ENCODE peak calls at places on chromosome X, in five cellular contexts. D is A549, Z is K562, B is HepG2, F is GM12878. I is an unnamed sample.
A peak's percentile ranks its signal among the peaks of the same experiment; 100 is the strongest.

GRCh38 chrX:130799393-130799792 is 103.6 kb downstream of the ENOX2 start:
- DNase-seq in D (no peak), Z (no peak), B (no peak), F (no peak), I (no peak)

GRCh38 chrX:13341491-13342101 is 21.7 kb upstream of the ATXN3L start:
- DNase-seq in D (no peak), Z (no peak), B (no peak), F (no peak), I (no peak)

GRCh38 chrX:77704881-77705280 is 81.1 kb downstream of the ATRX start:
- DNase-seq in D (no peak), Z (no peak), B (no peak), F (no peak), I (no peak)

GRCh38 chrX:4185086-4185485 is 471.6 kb upstream of the PRKX start:
- DNase-seq in D (no peak), Z (no peak), B (no peak), F (no peak), I (no peak)

GRCh38 chrX:21656587-21657317 is 1.4 kb downstream of the KLHL34 start:
- DNase-seq in D (no peak), Z (no peak), B (no peak), F (no peak), I (no peak)

GRCh38 chrX:122517781-122518180 is 666.3 kb upstream of the GRIA3 start:
- DNase-seq in D (no peak), Z (no peak), B (no peak), F (no peak), I (no peak)

GRCh38 chrX:40100141-40100536 is 2.4 kb upstream of the BCOR start:
- DNase-seq in D (no peak), Z (peak; percentile 57), B (no peak), F (no peak), I (no peak)

GRCh38 chrX:103608305-103608963 is 671 bp downstream of the TCEAL3 start:
- DNase-seq in D (no peak), Z (no peak), B (no peak), F (no peak), I (no peak)

GRCh38 chrX:85243761-85244410 is at the start of the genes SATL1 and ZNF711:
- DNase-seq in D (peak; percentile 51), Z (peak; percentile 50), B (peak; percentile 21), F (no peak), I (peak; percentile 74)

DNA sequence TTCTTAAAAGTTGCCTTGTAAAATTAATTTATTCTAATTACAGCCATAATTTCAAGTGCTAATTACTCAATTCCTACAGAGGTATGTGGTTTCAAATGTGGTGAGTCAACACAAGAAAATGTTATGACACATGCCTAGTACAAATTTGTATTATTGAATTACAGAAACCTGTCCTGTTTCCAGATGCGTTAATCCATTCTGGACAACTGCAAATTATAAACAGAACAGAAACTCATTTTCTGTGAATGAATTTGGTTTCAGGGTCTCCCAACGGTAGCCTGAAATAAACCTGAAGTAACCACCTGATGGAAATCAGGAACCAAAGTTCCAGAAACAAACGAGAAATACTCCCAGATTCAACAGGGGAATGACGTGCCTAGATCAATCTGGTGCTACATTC is 328.6 kb upstream of the F9 start:
- DNase-seq in D (no peak), Z (no peak), B (no peak), F (no peak), I (no peak)
- TF ChIP-seq ESRRA in D (no peak), Z (no peak), B (no peak), F (no peak), I (no peak)

GRCh38 chrX:1914606-1915365 is 299.9 kb downstream of the ASMT start:
- DNase-seq in D (peak; percentile 42), Z (no peak), B (no peak), F (no peak), I (no peak)
- TF ChIP-seq ESRRA in D (no peak), Z (no peak), B (no peak), F (no peak), I (no peak)

GRCh38 chrX:88982183-88982582 is 235.2 kb downstream of the CPXCR1 start:
- DNase-seq in D (no peak), Z (no peak), B (no peak), F (no peak), I (no peak)
- TF ChIP-seq ESRRA in D (no peak), Z (no peak), B (no peak), F (no peak), I (no peak)

GRCh38 chrX:42530027-42530426 is 247.9 kb downstream of the PPP1R2C start:
- DNase-seq in D (no peak), Z (no peak), B (no peak), F (no peak), I (no peak)
- TF ChIP-seq ESRRA in D (no peak), Z (no peak), B (no peak), F (no peak), I (no peak)

I was measured in WTC11.